ENCODE peak calls at places on chromosome 12, in eight cellular contexts. N is MCF 10A; W is CD8-positive, alpha-beta T cell; D is lung; C is A673; V is foreskin fibroblast; J is HL-60; F is endothelial cell. Z is an unnamed sample.

GRCh38 chr12:120649442-120650248 is 9.2 kb downstream of the CABP1 start:
- DNase-seq in C (peak), N (no peak), J (peak), F (no peak), W (no peak), V (peak), D (no peak), Z (no peak)

GRCh38 chr12:2160043-2160442 is 107.3 kb downstream of the CACNA1C start:
- DNase-seq in V (peak), W (no peak), D (no peak), N (no peak), J (no peak), F (no peak), C (no peak), Z (no peak)

GRCh38 chr12:112537710-112538396 is 119.1 kb downstream of the PTPN11 start:
- DNase-seq in W (no peak), D (peak), V (peak), C (peak), F (no peak), J (peak), N (no peak), Z (no peak)

GRCh38 chr12:95107362-95107761 is 33.9 kb upstream of the NR2C1 start:
- DNase-seq in F (no peak), J (no peak), D (no peak), C (no peak), V (no peak), W (no peak), N (no peak), Z (no peak)

GRCh38 chr12:73935817-73936216 is 601.8 kb upstream of the ATXN7L3B start:
- DNase-seq in F (no peak), D (no peak), C (peak), V (no peak), J (no peak), N (peak), W (no peak), Z (no peak)

GRCh38 chr12:51961834-51962233 is 10.3 kb downstream of the ACVR1B start:
- DNase-seq in W (no peak), N (no peak), F (no peak), J (no peak), D (no peak), C (no peak), V (no peak), Z (no peak)

GRCh38 chr12:52165096-52165855 is 26.5 kb downstream of the KRT80 start:
- DNase-seq in J (peak), W (no peak), C (no peak), D (no peak), N (no peak), F (no peak), V (no peak), Z (no peak)

GRCh38 chr12:118357327-118358007 is 15.2 kb downstream of the TAOK3 start:
- DNase-seq in W (peak), J (peak), C (peak), F (no peak), V (peak), N (peak), D (peak), Z (no peak)

GRCh38 chr12:132178801-132179401 is 34.6 kb downstream of the NOC4L start:
- DNase-seq in V (no peak), N (no peak), W (no peak), F (no peak), C (peak), J (no peak), D (no peak), Z (no peak)

GRCh38 chr12:96212456-96213375 is 18.5 kb downstream of the ELK3 start:
- DNase-seq in C (no peak), N (no peak), W (no peak), F (no peak), D (no peak), V (no peak), J (no peak), Z (no peak)

GRCh38 chr12:749871-750270 is 2.5 kb upstream of the WNK1 start:
- DNase-seq in F (no peak), W (no peak), J (no peak), D (no peak), C (no peak), N (no peak), V (no peak), Z (no peak)

GRCh38 chr12:113405687-113406086 is 2.0 kb upstream of the SDS start:
- DNase-seq in J (no peak), D (no peak), N (no peak), V (no peak), W (no peak), F (no peak), C (no peak), Z (no peak)

GRCh38 chr12:40215977-40216376 is 8.8 kb upstream of the LRRK2 start:
- DNase-seq in F (no peak), V (peak), N (peak), W (no peak), J (no peak), C (no peak), D (no peak), Z (no peak)

GRCh38 chr12:14903386-14904098 is 17.9 kb upstream of the MGP start:
- DNase-seq in N (no peak), V (no peak), D (no peak), J (no peak), C (no peak), F (no peak), W (no peak), Z (no peak)

GRCh38 chr12:110223777-110224378 is 57.2 kb upstream of the ATP2A2 start:
- DNase-seq in W (no peak), D (no peak), N (peak), J (no peak), F (no peak), V (peak), C (no peak), Z (no peak)

GRCh38 chr12:58812229-58812628 is 108.1 kb downstream of the LRIG3 start:
- DNase-seq in J (no peak), N (no peak), D (no peak), F (no peak), C (no peak), W (no peak), V (no peak), Z (no peak)

GRCh38 chr12:30753233-30753632 is 1.5 kb downstream of the CAPRIN2 start:
- DNase-seq in C (peak), D (no peak), N (peak), F (peak), J (no peak), W (peak), V (peak), Z (no peak)

GRCh38 chr12:61538951-61539350 is 721.3 kb upstream of the USP15 start:
- DNase-seq in N (peak), V (peak), D (no peak), J (no peak), C (peak), W (no peak), F (peak), Z (no peak)

GRCh38 chr12:85036736-85037135 is 585 bp downstream of the LRRIQ1 start:
- DNase-seq in W (no peak), F (no peak), V (no peak), N (no peak), D (no peak), J (no peak), C (no peak), Z (no peak)

GRCh38 chr12:49705479-49706267 is 1.5 kb downstream of the FMNL3 start:
- DNase-seq in J (peak), F (peak), D (peak), W (peak), N (no peak), C (peak), V (peak), Z (peak)

GRCh38 chr12:89084751-89085150 is 267.6 kb downstream of the DUSP6 start:
- DNase-seq in C (no peak), W (no peak), D (no peak), N (no peak), J (no peak), V (peak), F (no peak), Z (no peak)

GRCh38 chr12:106070147-106070546 is 68.6 kb downstream of the NUAK1 start:
- DNase-seq in D (no peak), V (no peak), W (no peak), J (no peak), C (no peak), F (no peak), N (no peak), Z (no peak)

GRCh38 chr12:13208533-13209278 is 12.2 kb downstream of the EMP1 start:
- DNase-seq in W (no peak), J (peak), V (peak), C (peak), F (peak), D (no peak), N (peak), Z (no peak)

GRCh38 chr12:32395031-32395430 is 4.3 kb upstream of the FGD4 start:
- DNase-seq in C (peak), F (no peak), D (no peak), V (no peak), N (no peak), W (no peak), J (no peak), Z (no peak)

GRCh38 chr12:8594072-8594471 is 18.6 kb downstream of the AICDA start:
- DNase-seq in D (no peak), N (no peak), V (no peak), C (no peak), J (no peak), W (no peak), F (no peak), Z (no peak)

GRCh38 chr12:88559199-88559598 is 21.1 kb downstream of the KITLG start:
- DNase-seq in F (no peak), D (no peak), N (no peak), V (no peak), W (no peak), C (no peak), J (no peak), Z (no peak)

GRCh38 chr12:114938487-114939210 is 254.7 kb upstream of the TBX3 start:
- DNase-seq in V (no peak), W (no peak), D (no peak), F (no peak), J (no peak), N (no peak), C (no peak), Z (no peak)

GRCh38 chr12:114933428-114934160 is 249.6 kb upstream of the TBX3 start:
- DNase-seq in N (peak), W (no peak), F (no peak), V (peak), C (no peak), D (no peak), J (no peak), Z (no peak)

GRCh38 chr12:114936148-114937099 is 252.4 kb upstream of the TBX3 start:
- DNase-seq in D (no peak), V (peak), J (no peak), W (no peak), N (peak), C (no peak), F (no peak), Z (no peak)

GRCh38 chr12:114932806-114933205 is 248.8 kb upstream of the TBX3 start:
- DNase-seq in D (no peak), C (no peak), N (no peak), F (no peak), V (peak), J (no peak), W (no peak), Z (no peak)

GRCh38 chr12:114935658-114936057 is 251.7 kb upstream of the TBX3 start:
- DNase-seq in W (no peak), C (no peak), F (no peak), V (peak), N (peak), J (no peak), D (no peak), Z (no peak)
- TF ChIP-seq CTCF in W (no peak), C (no peak), F (peak), V (peak), N (peak), J (no peak), D (no peak), Z (no peak)

GRCh38 chr12:45268672-45269406 is 52.9 kb downstream of the ANO6 start:
- DNase-seq in N (peak), D (peak), F (peak), C (peak), W (no peak), V (peak), J (no peak), Z (no peak)
- TF ChIP-seq CTCF in N (peak), D (peak), F (peak), C (peak), W (no peak), V (peak), J (no peak), Z (no peak)

GRCh38 chr12:56633465-56634241 is 3.5 kb upstream of the BAZ2A start:
- DNase-seq in D (no peak), J (no peak), F (no peak), C (no peak), W (no peak), V (no peak), N (no peak), Z (no peak)

GRCh38 chr12:56635539-56636117 is 5.5 kb upstream of the BAZ2A start:
- DNase-seq in V (peak), C (no peak), J (no peak), F (no peak), W (no peak), D (no peak), N (no peak), Z (peak)

GRCh38 chr12:56634837-56635538 is 4.9 kb upstream of the BAZ2A start:
- DNase-seq in V (peak), F (peak), W (peak), J (peak), N (peak), D (peak), C (peak), Z (peak)

GRCh38 chr12:56632701-56633464 is 2.8 kb upstream of the BAZ2A start:
- DNase-seq in F (no peak), N (no peak), J (no peak), W (no peak), C (no peak), V (peak), D (no peak), Z (no peak)

GRCh38 chr12:56634242-56634836 is 4.2 kb upstream of the BAZ2A start:
- DNase-seq in F (peak), N (peak), J (no peak), D (peak), V (peak), C (peak), W (peak), Z (no peak)
- TF ChIP-seq CTCF in F (no peak), N (no peak), J (no peak), D (no peak), V (no peak), C (no peak), W (no peak), Z (no peak)

DNA sequence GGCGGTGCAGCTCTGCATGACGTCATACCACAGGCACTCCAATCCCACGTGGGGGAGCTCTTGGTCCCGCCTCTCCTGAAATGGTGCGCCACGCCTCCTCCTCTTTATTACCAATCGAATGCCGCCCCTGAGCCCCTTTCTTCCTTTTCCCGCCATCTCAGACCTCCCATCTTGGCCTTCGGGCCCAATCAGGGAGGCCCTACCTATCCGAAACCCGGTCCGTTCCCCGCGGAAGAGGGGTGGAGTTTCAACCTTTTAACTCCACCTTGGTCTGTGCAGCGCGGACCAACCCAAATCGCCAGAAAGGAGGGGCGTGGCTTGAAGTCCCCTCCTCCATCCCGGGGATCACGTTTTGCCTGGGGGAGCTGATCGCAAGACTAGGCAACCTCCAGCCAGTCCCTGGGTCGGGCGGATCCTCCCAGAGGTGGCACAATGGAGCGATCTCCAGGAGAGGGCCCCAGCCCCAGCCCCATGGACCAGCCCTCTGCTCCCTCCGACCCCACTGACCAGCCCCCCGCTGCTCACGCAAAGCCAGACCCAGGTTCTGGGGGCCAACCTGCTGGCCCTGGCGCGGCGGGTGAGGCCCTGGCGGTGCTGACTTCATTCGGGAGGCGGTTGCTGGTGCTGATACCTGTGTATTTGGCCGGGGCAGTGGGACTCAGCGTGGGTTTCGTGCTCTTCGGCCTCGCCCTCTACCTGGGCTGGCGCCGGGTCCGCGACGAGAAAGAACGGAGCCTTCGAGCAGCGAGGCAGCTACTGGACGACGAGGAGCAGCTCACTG is at the start of gene ESYT1:
- DNase-seq in J (peak), N (peak), V (peak), C (peak), W (peak), D (peak), F (peak), Z (peak)
- TF ChIP-seq CTCF in J (no peak), N (no peak), V (no peak), C (no peak), W (no peak), D (no peak), F (no peak), Z (no peak)

GRCh38 chr12:127722651-127723050 is 544.3 kb upstream of the TMEM132C start:
- DNase-seq in C (no peak), F (no peak), N (no peak), W (no peak), V (no peak), J (no peak), D (no peak), Z (no peak)
- TF ChIP-seq CTCF in C (no peak), F (no peak), N (no peak), W (no peak), V (no peak), J (no peak), D (no peak), Z (no peak)

GRCh38 chr12:91424506-91424905 is 241.9 kb upstream of the DCN start:
- DNase-seq in F (no peak), W (no peak), C (no peak), D (no peak), J (no peak), V (no peak), N (no peak), Z (no peak)

GRCh38 chr12:91419809-91420208 is 237.2 kb upstream of the DCN start:
- DNase-seq in N (no peak), D (no peak), C (no peak), W (no peak), F (no peak), V (no peak), J (no peak), Z (no peak)

GRCh38 chr12:91422811-91423210 is 240.2 kb upstream of the DCN start:
- DNase-seq in W (no peak), V (no peak), D (no peak), C (no peak), J (no peak), N (no peak), F (no peak), Z (no peak)

GRCh38 chr12:91423336-91424050 is 240.9 kb upstream of the DCN start:
- DNase-seq in C (no peak), J (no peak), N (no peak), W (no peak), D (no peak), F (no peak), V (peak), Z (no peak)

GRCh38 chr12:91422107-91422506 is 239.5 kb upstream of the DCN start:
- DNase-seq in N (no peak), V (no peak), J (no peak), C (no peak), F (no peak), W (no peak), D (no peak), Z (no peak)
- TF ChIP-seq CTCF in N (no peak), V (no peak), J (no peak), C (no peak), F (no peak), W (no peak), D (no peak), Z (no peak)